ENCODE peak calls at places on chromosomes 1 and 21, in four cellular contexts. J, U, V and X are unnamed samples.

GRCh38 chr1:208387908-208388756 is 143.9 kb upstream of the PLXNA2 start:
- DNase-seq in V (no peak), J (no peak), U (no peak), X (no peak)

GRCh38 chr1:244218220-244218619 is 167.1 kb downstream of the ZBTB18 start:
- DNase-seq in U (no peak), J (no peak), V (no peak), X (no peak)

GRCh38 chr1:13759072-13759471 is 59.1 kb downstream of the PRDM2 start:
- DNase-seq in U (no peak), V (no peak), J (no peak), X (no peak)

GRCh38 chr1:156922986-156923564 is 2.6 kb downstream of the LRRC71 start:
- DNase-seq in V (no peak), J (no peak), U (no peak), X (no peak)

GRCh38 chr1:59008599-59009347 is 224.9 kb upstream of the JUN start:
- DNase-seq in J (no peak), V (peak), U (no peak), X (no peak)

GRCh38 chr1:230977781-230978490 is 725 bp downstream of the TTC13 start:
- DNase-seq in V (peak), U (peak), J (peak), X (no peak)

GRCh38 chr1:51442198-51442597 is 76.9 kb downstream of the EPS15 start:
- DNase-seq in J (no peak), V (no peak), U (no peak), X (no peak)

GRCh38 chr21:20527691-20528090 is 470.5 kb upstream of the NCAM2 start:
- DNase-seq in V (no peak), J (no peak), U (no peak), X (peak)

GRCh38 chr1:9080704-9081291 is 11.4 kb upstream of the SLC2A5 start:
- DNase-seq in J (no peak), U (no peak), V (no peak), X (no peak)

GRCh38 chr1:183435497-183435896 is 17.3 kb upstream of the NMNAT2 start:
- DNase-seq in V (no peak), J (no peak), U (no peak), X (no peak)

GRCh38 chr1:205517288-205517687 is 12.8 kb downstream of the CDK18 start:
- DNase-seq in U (no peak), J (no peak), V (no peak), X (no peak)

GRCh38 chr1:193216920-193217319 is 30.5 kb upstream of the B3GALT2 start:
- DNase-seq in U (peak), V (no peak), J (no peak), X (no peak)

GRCh38 chr1:9827558-9828185 is 3.9 kb upstream of the CLSTN1 start:
- DNase-seq in V (peak), J (no peak), U (peak), X (no peak)

GRCh38 chr21:32334980-32335471 is 36.4 kb downstream of the MRAP start:
- DNase-seq in U (no peak), V (no peak), J (no peak), X (no peak)
- TF ChIP-seq TAF1 in U (no peak), V (no peak), J (no peak), X (no peak)

GRCh38 chr1:81827942-81828341 is 27.2 kb downstream of the ADGRL2 start:
- DNase-seq in V (no peak), J (no peak), U (no peak), X (no peak)
- TF ChIP-seq TAF1 in V (no peak), J (no peak), U (no peak), X (no peak)

GRCh38 chr1:46535063-46535462 is 16.4 kb downstream of the KNCN start:
- DNase-seq in U (no peak), V (peak), J (no peak), X (peak)

GRCh38 chr1:46530791-46531409 is 20.5 kb downstream of the KNCN start:
- DNase-seq in J (no peak), V (no peak), U (no peak), X (no peak)

GRCh38 chr1:46532095-46532494 is 19.4 kb downstream of the KNCN start:
- DNase-seq in U (no peak), V (no peak), J (no peak), X (no peak)

GRCh38 chr1:46532498-46533178 is 18.8 kb downstream of the KNCN start:
- DNase-seq in V (peak), J (peak), U (peak), X (peak)

GRCh38 chr1:46533179-46533864 is 18.1 kb downstream of the KNCN start:
- DNase-seq in V (no peak), J (peak), U (peak), X (peak)
- TF ChIP-seq TAF1 in V (no peak), J (no peak), U (no peak), X (no peak)

DNA sequence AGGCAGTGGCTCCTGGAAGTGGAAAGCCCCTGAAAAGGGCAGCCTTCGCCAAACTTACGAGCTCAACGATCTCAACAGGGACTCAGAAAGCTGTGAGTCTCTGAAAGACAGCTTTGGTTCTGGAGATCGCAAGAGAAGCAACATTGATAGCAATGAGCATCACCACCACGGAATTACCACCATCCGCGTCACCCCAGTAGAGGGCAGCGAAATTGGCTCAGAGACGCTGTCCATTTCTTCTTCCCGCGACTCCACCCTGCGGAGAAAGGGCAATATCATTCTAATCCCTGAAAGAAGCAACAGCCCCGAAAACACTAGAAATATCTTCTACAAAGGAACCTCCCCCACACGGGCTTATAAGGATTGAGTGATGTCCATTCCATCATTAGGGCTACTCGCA is 42.4 kb downstream of the PLPPR4 start:
- DNase-seq in U (no peak), V (peak), J (no peak), X (no peak)
- TF ChIP-seq TAF1 in U (no peak), V (no peak), J (no peak), X (no peak)

DNA sequence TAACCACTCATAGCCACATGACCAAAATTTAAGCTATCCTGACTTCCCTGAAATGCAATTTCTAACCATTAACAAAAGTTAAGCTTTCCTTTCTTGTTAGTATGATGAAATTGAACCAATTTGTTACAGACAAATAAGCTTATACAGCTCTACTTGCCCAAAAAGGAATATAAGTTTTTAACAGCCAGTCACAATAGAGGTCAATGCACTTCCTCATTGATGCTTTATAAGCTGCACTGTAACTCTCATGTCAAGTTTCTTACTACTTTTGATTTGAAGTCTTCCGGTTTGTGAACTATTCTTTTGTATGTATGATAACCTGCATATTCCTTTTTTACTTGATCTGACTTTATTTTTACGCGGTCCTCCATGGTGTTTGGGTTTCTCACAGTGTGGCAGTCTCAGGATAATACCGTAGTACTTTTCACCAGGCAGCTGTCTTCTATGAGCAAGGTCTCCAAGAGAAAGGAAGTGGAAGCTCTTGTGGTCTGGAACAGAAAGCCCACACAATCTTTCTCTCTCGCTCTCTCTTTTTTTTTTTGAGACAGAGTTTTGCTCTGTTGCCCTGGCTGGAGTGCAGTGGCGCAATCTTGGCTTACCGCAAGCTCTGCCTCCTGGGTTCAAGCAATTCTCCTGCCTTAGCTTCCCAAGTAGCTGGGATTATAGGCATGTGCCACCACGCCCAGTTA is 331.6 kb downstream of the SRGAP2C start:
- DNase-seq in V (no peak), J (no peak), U (no peak), X (no peak)
- TF ChIP-seq TAF1 in V (no peak), J (no peak), U (no peak), X (no peak)

DNA sequence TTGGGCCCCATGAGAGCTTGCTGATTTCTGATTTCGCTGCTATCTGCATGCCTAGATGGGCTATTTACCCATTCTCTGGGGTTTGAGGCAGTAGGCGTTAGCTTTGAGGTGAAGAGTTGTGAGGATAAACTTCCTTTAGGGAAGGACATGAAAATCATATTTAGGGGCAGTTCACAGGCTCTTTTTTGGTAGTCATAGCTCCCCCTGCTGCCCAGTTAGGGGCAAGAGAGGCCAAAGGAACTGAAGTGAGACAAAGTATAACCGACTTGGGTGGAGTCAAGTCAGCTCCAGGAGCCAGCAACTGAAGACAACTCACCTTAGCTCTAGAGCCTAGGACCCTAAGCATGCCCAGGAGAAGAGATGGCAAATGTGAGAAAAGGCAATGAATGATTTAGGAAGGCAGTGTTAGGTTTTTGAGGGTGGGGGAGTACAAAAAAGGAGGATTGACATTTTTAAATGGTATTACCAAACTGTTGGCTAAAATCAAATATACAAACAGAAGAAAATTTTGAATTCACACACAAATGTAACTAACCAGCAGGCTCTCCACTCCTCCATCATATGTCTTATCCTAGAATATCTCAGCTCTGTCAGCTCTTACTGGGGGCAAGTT is 625.2 kb downstream of the LMO4 start:
- DNase-seq in V (peak), J (peak), U (peak), X (peak)
- TF ChIP-seq TAF1 in V (no peak), J (no peak), U (no peak), X (no peak)

DNA sequence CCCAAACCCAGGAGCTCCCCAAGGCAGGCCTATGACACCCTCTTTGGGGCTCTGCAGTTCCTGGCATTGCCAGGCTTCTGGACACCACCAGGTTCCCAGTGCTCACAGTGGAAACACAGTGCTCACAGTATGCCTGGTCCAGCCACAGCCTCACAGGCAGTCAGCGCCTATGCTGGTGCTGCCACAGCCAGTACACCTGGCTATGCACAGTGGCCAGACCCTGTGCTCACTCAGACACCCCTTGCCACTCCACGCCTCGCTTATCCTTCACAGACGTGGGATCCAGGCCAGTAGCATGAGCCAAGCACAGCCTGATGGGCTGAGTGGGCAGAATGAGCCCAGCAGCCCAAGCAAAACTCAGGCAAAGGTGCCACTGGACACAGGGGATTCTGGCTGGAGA is 579.2 kb upstream of the ADGRL2 start:
- DNase-seq in U (no peak), V (no peak), J (no peak), X (no peak)
- TF ChIP-seq TAF1 in U (no peak), V (no peak), J (no peak), X (no peak)

DNA sequence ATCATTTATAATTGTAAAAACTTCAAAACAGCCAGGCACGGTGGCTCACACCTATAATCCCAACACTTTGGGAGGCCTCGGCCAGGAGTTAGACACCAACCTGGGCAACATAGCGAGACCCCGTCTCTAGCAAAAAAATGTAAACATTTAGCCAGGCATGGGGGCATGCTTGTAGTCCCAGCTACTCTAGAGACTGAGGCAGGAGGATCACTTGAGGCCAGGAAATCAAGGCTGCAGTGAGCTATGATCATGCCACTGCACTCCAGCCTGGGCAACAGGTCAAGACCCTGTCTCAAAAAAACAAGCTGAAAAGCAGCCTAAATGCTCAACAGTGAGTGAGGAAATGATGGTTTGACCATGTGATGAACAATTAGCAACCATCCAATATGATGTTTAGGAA is 7.3 kb downstream of the C1orf167 start:
- DNase-seq in J (no peak), V (no peak), U (no peak), X (no peak)
- TF ChIP-seq TAF1 in J (no peak), V (no peak), U (no peak), X (no peak)